ENCODE peak calls at places on chromosomes 4 and X, in five cellular contexts. One of them, this sample, is unnamed.

GRCh38 chr4:158586881-158587280 is 65.2 kb downstream of the RXFP1 start:
- DNase-seq in CD4-positive, CD25-positive, alpha-beta regulatory T cell: no peak
- DNase-seq in progenitor cell of endocrine pancreas: no peak
- DNase-seq in fibroblast of the aortic adventitia: no peak
- DNase-seq in colonic mucosa: no peak
- DNase-seq in this sample: no peak

GRCh38 chr4:139975830-139976272 is 178.1 kb downstream of the MAML3 start:
- DNase-seq in CD4-positive, CD25-positive, alpha-beta regulatory T cell: no peak
- DNase-seq in progenitor cell of endocrine pancreas: no peak
- DNase-seq in fibroblast of the aortic adventitia: peak
- DNase-seq in colonic mucosa: no peak
- DNase-seq in this sample: peak

GRCh38 chr4:10611673-10612072 is 72.9 kb downstream of the CLNK start:
- DNase-seq in CD4-positive, CD25-positive, alpha-beta regulatory T cell: no peak
- DNase-seq in progenitor cell of endocrine pancreas: no peak
- DNase-seq in fibroblast of the aortic adventitia: peak
- DNase-seq in colonic mucosa: no peak
- DNase-seq in this sample: peak

GRCh38 chrX:24682739-24683432 is 10.8 kb upstream of the POLA1 start:
- DNase-seq in CD4-positive, CD25-positive, alpha-beta regulatory T cell: no peak
- DNase-seq in progenitor cell of endocrine pancreas: no peak
- DNase-seq in fibroblast of the aortic adventitia: no peak
- DNase-seq in colonic mucosa: no peak
- DNase-seq in this sample: no peak

GRCh38 chr4:48979897-48980579 is 6.0 kb upstream of the CWH43 start:
- DNase-seq in CD4-positive, CD25-positive, alpha-beta regulatory T cell: no peak
- DNase-seq in progenitor cell of endocrine pancreas: no peak
- DNase-seq in fibroblast of the aortic adventitia: no peak
- DNase-seq in colonic mucosa: no peak
- DNase-seq in this sample: no peak

GRCh38 chrX:150574824-150575409 is 6.5 kb downstream of the MTM1 start:
- DNase-seq in CD4-positive, CD25-positive, alpha-beta regulatory T cell: no peak
- DNase-seq in progenitor cell of endocrine pancreas: no peak
- DNase-seq in fibroblast of the aortic adventitia: no peak
- DNase-seq in colonic mucosa: no peak
- DNase-seq in this sample: no peak

GRCh38 chr4:102174800-102175199 is 170.5 kb downstream of the SLC39A8 start:
- DNase-seq in CD4-positive, CD25-positive, alpha-beta regulatory T cell: no peak
- DNase-seq in progenitor cell of endocrine pancreas: no peak
- DNase-seq in fibroblast of the aortic adventitia: peak
- DNase-seq in colonic mucosa: no peak
- DNase-seq in this sample: no peak

GRCh38 chrX:111868726-111869638 is 7.0 kb upstream of the TRPC5OS start:
- DNase-seq in CD4-positive, CD25-positive, alpha-beta regulatory T cell: no peak
- DNase-seq in progenitor cell of endocrine pancreas: no peak
- DNase-seq in fibroblast of the aortic adventitia: peak
- DNase-seq in colonic mucosa: no peak
- DNase-seq in this sample: no peak